ENCODE peak calls at places on chromosomes 11 and 22, in five cellular contexts. B is ELR; R is activated CD8-positive, alpha-beta memory T cell treated with anti-CD3 and anti-CD28 coated beads, Interleukin-2, amount 50 U/mL, for 48 hours; T is HFFc6; K is body of pancreas. A is an unnamed sample.

GRCh38 chr11:45652781-45653180 is 12.6 kb downstream of the CHST1 start:
- DNase-seq in B (peak; percentile 33), R (no peak), T (peak; percentile 63), K (no peak), A (peak; percentile 32)

GRCh38 chr11:95835768-95836488 is 45.6 kb downstream of the CEP57 start:
- DNase-seq in B (peak; percentile 89), R (no peak), T (peak; percentile 90), K (peak; percentile 61), A (peak; percentile 67)

GRCh38 chr11:15613231-15613630 is 498.5 kb downstream of the INSC start:
- DNase-seq in B (no peak), R (no peak), T (no peak), K (no peak), A (no peak)

GRCh38 chr11:11553595-11553994 is 68.2 kb downstream of the GALNT18 start:
- DNase-seq in B (no peak), R (no peak), T (no peak), K (no peak), A (no peak)

GRCh38 chr11:124725719-124726105 is 14.0 kb upstream of the NRGN start:
- DNase-seq in B (peak; percentile 75), R (no peak), T (no peak), K (no peak), A (no peak)

GRCh38 chr11:27524155-27524554 is 17.6 kb upstream of the LIN7C start:
- DNase-seq in B (peak; percentile 80), R (no peak), T (peak; percentile 82), K (no peak), A (no peak)

GRCh38 chr22:48613566-48614200 is 1214.0 kb downstream of the BRD1 start:
- DNase-seq in B (no peak), R (no peak), T (no peak), K (no peak), A (no peak)

GRCh38 chr11:96246718-96247540 is 96.1 kb downstream of the MAML2 start:
- DNase-seq in B (no peak), R (no peak), T (peak; percentile 55), K (no peak), A (no peak)

GRCh38 chr11:13238879-13239514 is 38.6 kb upstream of the BMAL1 start:
- DNase-seq in B (peak; percentile 74), R (peak; percentile 67), T (peak; percentile 29), K (peak; percentile 49), A (no peak)

GRCh38 chr11:84673753-84674152 is 953.4 kb downstream of the DLG2 start:
- DNase-seq in B (no peak), R (no peak), T (peak; percentile 1), K (no peak), A (no peak)

GRCh38 chr11:68935516-68936357 is 32.0 kb downstream of the IGHMBP2 start:
- DNase-seq in B (no peak), R (no peak), T (no peak), K (no peak), A (no peak)

GRCh38 chr11:61532136-61533038 is 23.8 kb downstream of the LRRC10B start:
- DNase-seq in B (peak; percentile 45), R (peak; percentile 67), T (no peak), K (peak; percentile 53), A (no peak)

GRCh38 chr11:31986201-31986889 is 104.5 kb upstream of the RCN1 start:
- DNase-seq in B (no peak), R (no peak), T (no peak), K (no peak), A (no peak)

GRCh38 chr11:40877256-40877655 is 582.2 kb downstream of the LRRC4C start:
- DNase-seq in B (peak; percentile 71), R (no peak), T (no peak), K (no peak), A (no peak)

A was measured in right atrium auricular region.